ENCODE peak calls at places on chromosomes 12 and 14, in ten cellular contexts. J is astrocyte of the spinal cord; V is IMR-90; L is AG04450; G is upper lobe of right lung; I is right lobe of liver; T is lower lobe of right lung; C is mammary epithelial cell; P is transverse colon; F is CD8-positive, alpha-beta T cell. R is an unnamed sample.

GRCh38 chr14:39102969-39103957 is at the start of gene SEC23A:
- DNase-seq in J (peak), V (peak), L (peak), G (peak), I (peak), T (peak), C (peak), P (peak), F (peak), R (peak)

GRCh38 chr12:22974865-22975264 is 349.9 kb downstream of the ETNK1 start:
- DNase-seq in J (peak), V (peak), L (peak), G (no peak), I (no peak), T (no peak), C (peak), P (no peak), F (no peak), R (peak)

GRCh38 chr14:105855246-105855892 is 329.0 kb downstream of the TMEM121 start:
- DNase-seq in J (no peak), V (no peak), L (no peak), G (peak), I (peak), T (peak), C (no peak), P (no peak), F (no peak), R (no peak)

GRCh38 chr14:95817271-95817670 is 59.4 kb upstream of the TUNAR start:
- DNase-seq in J (no peak), V (no peak), L (no peak), G (no peak), I (no peak), T (no peak), C (no peak), P (no peak), F (no peak), R (no peak)

GRCh38 chr12:23534196-23534595 is 415.3 kb downstream of the SOX5 start:
- DNase-seq in J (no peak), V (no peak), L (no peak), G (no peak), I (no peak), T (no peak), C (no peak), P (no peak), F (no peak), R (no peak)

GRCh38 chr12:97283297-97283696 is 179.3 kb upstream of the RMST start:
- DNase-seq in J (no peak), V (no peak), L (no peak), G (no peak), I (no peak), T (no peak), C (no peak), P (no peak), F (no peak), R (no peak)

GRCh38 chr12:20646239-20646827 is 48.8 kb upstream of the SLCO1C1 start:
- DNase-seq in J (peak), V (peak), L (no peak), G (no peak), I (no peak), T (no peak), C (peak), P (no peak), F (no peak), R (peak)

GRCh38 chr14:105865904-105866840 is 339.8 kb downstream of the TMEM121 start:
- DNase-seq in J (no peak), V (no peak), L (no peak), G (peak), I (peak), T (no peak), C (no peak), P (no peak), F (no peak), R (no peak)

GRCh38 chr14:61766136-61766535 is 3.9 kb downstream of the SNAPC1 start:
- DNase-seq in J (no peak), V (no peak), L (no peak), G (no peak), I (no peak), T (no peak), C (no peak), P (no peak), F (no peak), R (no peak)

GRCh38 chr12:52673216-52673615 is 7.0 kb downstream of the KRT1 start:
- DNase-seq in J (no peak), V (no peak), L (no peak), G (no peak), I (no peak), T (no peak), C (no peak), P (no peak), F (no peak), R (no peak)

GRCh38 chr12:56315256-56315625 is 547 bp downstream of the CNPY2 start:
- DNase-seq in J (peak), V (no peak), L (no peak), G (no peak), I (peak), T (no peak), C (no peak), P (peak), F (no peak), R (no peak)

GRCh38 chr12:128791395-128792322 is 32.1 kb downstream of the SLC15A4 start:
- DNase-seq in J (no peak), V (peak), L (no peak), G (peak), I (no peak), T (no peak), C (peak), P (peak), F (no peak), R (no peak)

GRCh38 chr12:131012279-131013069 is 58.8 kb downstream of the ADGRD1 start:
- DNase-seq in J (no peak), V (no peak), L (no peak), G (no peak), I (peak), T (peak), C (no peak), P (no peak), F (no peak), R (no peak)

GRCh38 chr12:9049520-9050133 is 60.3 kb downstream of the KLRG1 start:
- DNase-seq in J (peak), V (peak), L (peak), G (no peak), I (no peak), T (no peak), C (peak), P (no peak), F (no peak), R (peak)

GRCh38 chr14:70188292-70188607 is 501 bp downstream of the SLC8A3 start:
- DNase-seq in J (no peak), V (no peak), L (no peak), G (no peak), I (no peak), T (no peak), C (no peak), P (no peak), F (no peak), R (no peak)

GRCh38 chr14:38704220-38704619 is 398.8 kb downstream of the SEC23A start:
- DNase-seq in J (no peak), V (no peak), L (no peak), G (no peak), I (no peak), T (no peak), C (no peak), P (no peak), F (no peak), R (no peak)

GRCh38 chr14:33734387-33734786 is 216.5 kb downstream of the EGLN3 start:
- DNase-seq in J (no peak), V (no peak), L (no peak), G (no peak), I (no peak), T (no peak), C (no peak), P (no peak), F (no peak), R (no peak)

GRCh38 chr12:124388679-124389536 is 94.0 kb downstream of the RFLNA start:
- DNase-seq in J (peak), V (peak), L (peak), G (peak), I (peak), T (peak), C (peak), P (peak), F (peak), R (peak)

GRCh38 chr12:105931762-105932587 is 206.8 kb downstream of the NUAK1 start:
- DNase-seq in J (no peak), V (no peak), L (no peak), G (no peak), I (no peak), T (no peak), C (no peak), P (no peak), F (no peak), R (no peak)

GRCh38 chr12:2526371-2526770 is 268.4 kb upstream of the FKBP4 start:
- DNase-seq in J (no peak), V (no peak), L (no peak), G (no peak), I (no peak), T (no peak), C (no peak), P (no peak), F (no peak), R (no peak)

GRCh38 chr14:31902002-31902401 is 175.1 kb upstream of the ARHGAP5 start:
- DNase-seq in J (no peak), V (no peak), L (no peak), G (no peak), I (no peak), T (no peak), C (peak), P (no peak), F (no peak), R (no peak)

GRCh38 chr12:25386823-25387134 is 136.1 kb upstream of the KRAS start:
- DNase-seq in J (no peak), V (no peak), L (no peak), G (no peak), I (no peak), T (no peak), C (no peak), P (peak), F (no peak), R (no peak)

GRCh38 chr12:127595506-127595905 is 671.5 kb upstream of the TMEM132C start:
- DNase-seq in J (no peak), V (no peak), L (no peak), G (no peak), I (no peak), T (no peak), C (no peak), P (no peak), F (no peak), R (no peak)

GRCh38 chr12:74129702-74130101 is 407.9 kb upstream of the ATXN7L3B start:
- DNase-seq in J (peak), V (no peak), L (no peak), G (no peak), I (no peak), T (no peak), C (no peak), P (no peak), F (no peak), R (no peak)

GRCh38 chr14:27712364-27712763 is 1054.2 kb upstream of the FOXG1 start:
- DNase-seq in J (no peak), V (no peak), L (no peak), G (no peak), I (no peak), T (no peak), C (no peak), P (no peak), F (no peak), R (no peak)

GRCh38 chr14:61774861-61775260 is 12.6 kb downstream of the SNAPC1 start:
- DNase-seq in J (no peak), V (peak), L (no peak), G (no peak), I (no peak), T (no peak), C (no peak), P (no peak), F (no peak), R (no peak)

GRCh38 chr14:99971929-99972747 is 93.1 kb upstream of the EVL start:
- DNase-seq in J (peak), V (peak), L (no peak), G (peak), I (peak), T (no peak), C (peak), P (no peak), F (peak), R (peak)

GRCh38 chr14:38958589-38958988 is 144.4 kb downstream of the SEC23A start:
- DNase-seq in J (no peak), V (no peak), L (no peak), G (no peak), I (no peak), T (no peak), C (no peak), P (no peak), F (no peak), R (no peak)

GRCh38 chr14:82626156-82627055 is 1092.8 kb upstream of the SEL1L start:
- DNase-seq in J (no peak), V (no peak), L (no peak), G (no peak), I (no peak), T (no peak), C (no peak), P (no peak), F (no peak), R (no peak)

GRCh38 chr14:77882098-77882497 is 82.2 kb downstream of the ADCK1 start:
- DNase-seq in J (no peak), V (no peak), L (no peak), G (no peak), I (no peak), T (no peak), C (peak), P (peak), F (no peak), R (no peak)

GRCh38 chr12:52181757-52182156 is 10.1 kb downstream of the KRT80 start:
- DNase-seq in J (peak), V (peak), L (peak), G (no peak), I (no peak), T (no peak), C (no peak), P (no peak), F (no peak), R (peak)

GRCh38 chr12:96501139-96501741 is 11.9 kb downstream of the CFAP54 start:
- DNase-seq in J (peak), V (peak), L (no peak), G (no peak), I (no peak), T (no peak), C (peak), P (peak), F (peak), R (peak)

GRCh38 chr12:130714591-130715149 is 1.4 kb downstream of the RIMBP2 start:
- DNase-seq in J (no peak), V (no peak), L (no peak), G (no peak), I (no peak), T (no peak), C (no peak), P (no peak), F (no peak), R (no peak)

GRCh38 chr12:2959508-2960431 is 573 bp downstream of the TEAD4 start:
- DNase-seq in J (peak), V (peak), L (no peak), G (peak), I (peak), T (peak), C (peak), P (peak), F (no peak), R (peak)

GRCh38 chr12:41213107-41213506 is 25.0 kb downstream of the PDZRN4 start:
- DNase-seq in J (no peak), V (no peak), L (no peak), G (no peak), I (no peak), T (no peak), C (no peak), P (no peak), F (no peak), R (no peak)

GRCh38 chr12:21614510-21614909 is 9.9 kb upstream of the GYS2 start:
- DNase-seq in J (no peak), V (no peak), L (no peak), G (no peak), I (no peak), T (no peak), C (no peak), P (no peak), F (no peak), R (no peak)

GRCh38 chr14:30496852-30497251 is 62.1 kb upstream of the G2E3 start:
- DNase-seq in J (no peak), V (no peak), L (no peak), G (no peak), I (no peak), T (no peak), C (no peak), P (no peak), F (no peak), R (no peak)

GRCh38 chr12:8658361-8658760 is 4.3 kb downstream of the MFAP5 start:
- DNase-seq in J (peak), V (peak), L (no peak), G (no peak), I (no peak), T (no peak), C (peak), P (no peak), F (no peak), R (peak)

GRCh38 chr14:93765970-93766369 is 22.3 kb downstream of the PRIMA1 start:
- DNase-seq in J (no peak), V (no peak), L (no peak), G (no peak), I (no peak), T (no peak), C (no peak), P (no peak), F (no peak), R (no peak)

DNA sequence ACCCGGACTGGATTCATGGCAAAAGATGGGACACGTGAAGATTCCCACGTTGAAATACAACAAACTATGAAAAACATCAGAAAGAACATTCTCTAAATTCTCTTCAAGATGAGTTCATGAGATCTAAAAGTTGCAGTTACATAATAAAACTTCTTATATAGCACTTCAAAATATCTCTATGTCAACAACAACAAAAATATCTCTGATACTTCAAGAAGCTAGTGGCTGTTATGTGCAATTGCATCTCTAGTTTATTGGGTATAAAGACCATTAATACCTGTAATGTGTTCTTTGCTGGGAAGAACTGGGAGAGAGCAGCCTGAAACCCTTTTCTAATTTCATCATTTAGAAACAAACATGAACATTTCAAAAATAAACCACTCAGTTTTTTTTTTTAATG is 69.2 kb upstream of the RGS6 start:
- DNase-seq in J (no peak), V (no peak), L (no peak), G (no peak), I (no peak), T (no peak), C (no peak), P (no peak), F (no peak), R (no peak)
- TF ChIP-seq CTCF in J (peak), V (peak), L (peak), G (no peak), I (no peak), T (no peak), C (peak), P (no peak), F (no peak), R (peak)

DNA sequence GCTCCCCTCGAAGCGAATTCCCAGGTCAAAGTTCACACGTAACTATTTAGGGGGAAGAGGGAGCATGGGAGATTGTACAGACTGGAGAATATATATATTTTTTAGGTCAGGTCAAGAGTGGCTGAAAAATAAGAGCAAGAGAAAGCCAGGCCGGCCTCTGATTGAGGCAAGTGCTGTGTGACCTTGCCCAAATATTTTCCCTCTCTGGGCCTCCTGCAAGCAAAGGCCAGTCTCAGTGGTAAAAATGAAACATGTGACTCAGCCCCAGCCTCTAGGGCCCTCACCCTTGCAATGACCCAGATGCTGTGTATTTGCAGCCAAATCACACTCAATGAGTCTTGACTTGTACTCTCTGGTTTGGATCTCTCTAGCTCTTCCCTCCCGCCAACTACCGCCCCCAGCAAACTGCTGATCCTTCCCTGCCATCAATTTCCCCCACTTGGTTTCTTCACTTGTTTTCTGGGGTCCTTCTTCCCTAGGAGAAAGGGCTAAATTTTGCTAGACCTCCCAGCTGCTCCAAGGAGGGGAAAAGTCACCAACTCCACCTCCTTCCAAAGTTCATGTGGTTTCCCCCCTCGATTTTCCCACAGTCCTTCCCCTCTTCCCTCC is 34.0 kb downstream of the SMUG1 start:
- DNase-seq in J (no peak), V (no peak), L (no peak), G (no peak), I (no peak), T (no peak), C (no peak), P (no peak), F (no peak), R (no peak)
- H3K4me3 ChIP-seq in J (no peak), V (no peak), L (no peak), G (no peak), I (no peak), T (no peak), C (no peak), P (no peak), F (no peak), R (no peak)

DNA sequence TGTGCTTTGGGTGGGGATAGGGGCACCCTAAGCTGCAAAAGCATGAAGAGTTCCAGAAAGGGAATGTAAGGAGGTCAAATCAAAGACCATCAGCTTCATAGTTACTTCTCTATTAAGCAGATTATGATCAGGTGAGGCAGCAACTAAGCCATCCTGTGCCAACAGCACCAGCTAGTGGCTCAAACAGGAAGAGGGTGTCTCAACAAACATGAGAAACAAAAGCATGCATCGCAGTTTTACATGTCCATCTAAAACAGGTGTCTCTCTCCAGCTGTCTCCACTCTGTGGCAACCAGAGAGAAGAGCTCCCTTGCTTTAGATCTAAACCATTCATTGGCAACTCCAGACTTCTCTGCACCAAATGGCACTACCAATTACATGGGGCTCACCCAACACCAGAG is 52.9 kb downstream of the ACTN1 start:
- DNase-seq in J (no peak), V (no peak), L (no peak), G (no peak), I (no peak), T (no peak), C (no peak), P (no peak), F (no peak), R (no peak)
- TF ChIP-seq CTCF in J (peak), V (peak), L (peak), G (peak), I (peak), T (no peak), C (peak), P (peak), F (peak), R (peak)

GRCh38 chr12:80712866-80713265 is 3.8 kb upstream of the MYF5 start:
- DNase-seq in J (no peak), V (no peak), L (no peak), G (no peak), I (no peak), T (no peak), C (no peak), P (no peak), F (no peak), R (no peak)
- H3K4me3 ChIP-seq in J (no peak), V (no peak), L (no peak), G (no peak), I (no peak), T (no peak), C (no peak), P (no peak), F (no peak), R (no peak)

DNA sequence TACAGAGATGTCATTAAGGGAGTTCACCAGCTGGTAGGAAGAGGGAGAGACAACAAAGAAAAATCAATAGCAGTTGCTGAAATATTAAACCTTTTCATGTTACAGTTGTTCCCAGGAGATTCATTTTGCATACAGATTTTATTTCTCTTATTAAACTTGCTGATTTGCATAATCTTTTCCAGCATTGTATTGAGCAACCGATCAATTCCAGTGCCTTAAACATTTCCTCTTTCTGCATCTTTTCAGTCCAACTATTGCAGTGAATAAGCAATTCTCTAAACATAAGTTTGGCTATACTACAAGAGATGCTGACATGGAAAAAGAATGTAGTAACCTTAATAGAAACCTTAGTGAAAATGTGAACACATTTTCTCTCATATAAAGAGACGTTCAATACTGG is 270.4 kb downstream of the SLC6A15 start:
- DNase-seq in J (no peak), V (peak), L (no peak), G (no peak), I (no peak), T (no peak), C (no peak), P (no peak), F (no peak), R (peak)
- TF ChIP-seq CTCF in J (no peak), V (no peak), L (no peak), G (no peak), I (no peak), T (no peak), C (no peak), P (no peak), F (no peak), R (no peak)